ENCODE peak calls at places on chromosomes 13 and 19, in six cellular contexts. One of them, this sample, is unnamed.

GRCh38 chr19:38683393-38684077 is 36.1 kb downstream of the ACTN4 start:
- DNase-seq in heart left ventricle: peak; percentile 65
- DNase-seq in GM12892: no peak
- DNase-seq in body of pancreas: peak; percentile 98
- DNase-seq in tibial nerve: no peak
- DNase-seq in erythroblast: peak; percentile 82
- DNase-seq in this sample: peak; percentile 66

GRCh38 chr19:15108845-15109767 is 1.9 kb downstream of the SYDE1 start:
- DNase-seq in heart left ventricle: no peak
- DNase-seq in GM12892: no peak
- DNase-seq in body of pancreas: no peak
- DNase-seq in tibial nerve: no peak
- DNase-seq in erythroblast: no peak
- DNase-seq in this sample: no peak

GRCh38 chr13:40787062-40787461 is 2.3 kb upstream of the SLC25A15 start:
- DNase-seq in heart left ventricle: no peak
- DNase-seq in GM12892: no peak
- DNase-seq in body of pancreas: no peak
- DNase-seq in tibial nerve: no peak
- DNase-seq in erythroblast: peak; percentile 16
- DNase-seq in this sample: no peak

GRCh38 chr13:40589285-40590109 is 76.9 kb downstream of the FOXO1 start:
- DNase-seq in heart left ventricle: peak; percentile 65
- DNase-seq in GM12892: peak; percentile 25
- DNase-seq in body of pancreas: peak; percentile 44
- DNase-seq in tibial nerve: no peak
- DNase-seq in erythroblast: no peak
- DNase-seq in this sample: peak; percentile 32

GRCh38 chr13:46389457-46389856 is 2.4 kb upstream of the RUBCNL start:
- DNase-seq in heart left ventricle: no peak
- DNase-seq in GM12892: no peak
- DNase-seq in body of pancreas: no peak
- DNase-seq in tibial nerve: no peak
- DNase-seq in erythroblast: no peak
- DNase-seq in this sample: no peak

GRCh38 chr13:113491982-113492381 is 1.5 kb upstream of the DCUN1D2 start:
- DNase-seq in heart left ventricle: no peak
- DNase-seq in GM12892: no peak
- DNase-seq in body of pancreas: no peak
- DNase-seq in tibial nerve: no peak
- DNase-seq in erythroblast: peak; percentile 59
- DNase-seq in this sample: no peak

GRCh38 chr13:100298691-100299090 is 209.8 kb downstream of the PCCA start:
- DNase-seq in heart left ventricle: no peak
- DNase-seq in GM12892: no peak
- DNase-seq in body of pancreas: no peak
- DNase-seq in tibial nerve: no peak
- DNase-seq in erythroblast: no peak
- DNase-seq in this sample: no peak

GRCh38 chr13:28584873-28585317 is 74.0 kb upstream of the POMP start:
- DNase-seq in heart left ventricle: no peak
- DNase-seq in GM12892: no peak
- DNase-seq in body of pancreas: no peak
- DNase-seq in tibial nerve: no peak
- DNase-seq in erythroblast: no peak
- DNase-seq in this sample: no peak

GRCh38 chr13:26628706-26629105 is 71.2 kb downstream of the WASF3 start:
- DNase-seq in heart left ventricle: no peak
- DNase-seq in GM12892: no peak
- DNase-seq in body of pancreas: no peak
- DNase-seq in tibial nerve: no peak
- DNase-seq in erythroblast: peak; percentile 16
- DNase-seq in this sample: peak; percentile 32

GRCh38 chr19:5156231-5156986 is 184.2 kb downstream of the PTPRS start:
- DNase-seq in heart left ventricle: no peak
- DNase-seq in GM12892: no peak
- DNase-seq in body of pancreas: no peak
- DNase-seq in tibial nerve: no peak
- DNase-seq in erythroblast: no peak
- DNase-seq in this sample: no peak

GRCh38 chr13:35127466-35127865 is 185.4 kb downstream of the NBEA start:
- DNase-seq in heart left ventricle: no peak
- DNase-seq in GM12892: no peak
- DNase-seq in body of pancreas: no peak
- DNase-seq in tibial nerve: no peak
- DNase-seq in erythroblast: no peak
- DNase-seq in this sample: no peak

GRCh38 chr13:33191425-33192221 is 93.9 kb downstream of the STARD13 start:
- DNase-seq in heart left ventricle: no peak
- DNase-seq in GM12892: no peak
- DNase-seq in body of pancreas: no peak
- DNase-seq in tibial nerve: no peak
- DNase-seq in erythroblast: no peak
- DNase-seq in this sample: no peak

GRCh38 chr19:4083677-4084546 is 17.2 kb upstream of the ZBTB7A start:
- DNase-seq in heart left ventricle: no peak
- DNase-seq in GM12892: no peak
- DNase-seq in body of pancreas: peak; percentile 14
- DNase-seq in tibial nerve: no peak
- DNase-seq in erythroblast: no peak
- DNase-seq in this sample: no peak

GRCh38 chr13:33194820-33195692 is 90.5 kb downstream of the STARD13 start:
- DNase-seq in heart left ventricle: peak; percentile 33
- DNase-seq in GM12892: no peak
- DNase-seq in body of pancreas: peak; percentile 87
- DNase-seq in tibial nerve: no peak
- DNase-seq in erythroblast: no peak
- DNase-seq in this sample: no peak

GRCh38 chr13:110653271-110653670 is 37.9 kb downstream of the NAXD start:
- DNase-seq in heart left ventricle: no peak
- DNase-seq in GM12892: no peak
- DNase-seq in body of pancreas: no peak
- DNase-seq in tibial nerve: no peak
- DNase-seq in erythroblast: no peak
- DNase-seq in this sample: no peak

GRCh38 chr13:110651271-110651670 is 35.9 kb downstream of the NAXD start:
- DNase-seq in heart left ventricle: no peak
- DNase-seq in GM12892: no peak
- DNase-seq in body of pancreas: no peak
- DNase-seq in tibial nerve: no peak
- DNase-seq in erythroblast: no peak
- DNase-seq in this sample: no peak

GRCh38 chr13:110652755-110653154 is 37.4 kb downstream of the NAXD start:
- DNase-seq in heart left ventricle: no peak
- DNase-seq in GM12892: no peak
- DNase-seq in body of pancreas: no peak
- DNase-seq in tibial nerve: no peak
- DNase-seq in erythroblast: no peak
- DNase-seq in this sample: no peak

GRCh38 chr13:110651726-110652230 is 36.4 kb downstream of the NAXD start:
- DNase-seq in heart left ventricle: no peak
- DNase-seq in GM12892: no peak
- DNase-seq in body of pancreas: no peak
- DNase-seq in tibial nerve: no peak
- DNase-seq in erythroblast: no peak
- DNase-seq in this sample: no peak

DNA sequence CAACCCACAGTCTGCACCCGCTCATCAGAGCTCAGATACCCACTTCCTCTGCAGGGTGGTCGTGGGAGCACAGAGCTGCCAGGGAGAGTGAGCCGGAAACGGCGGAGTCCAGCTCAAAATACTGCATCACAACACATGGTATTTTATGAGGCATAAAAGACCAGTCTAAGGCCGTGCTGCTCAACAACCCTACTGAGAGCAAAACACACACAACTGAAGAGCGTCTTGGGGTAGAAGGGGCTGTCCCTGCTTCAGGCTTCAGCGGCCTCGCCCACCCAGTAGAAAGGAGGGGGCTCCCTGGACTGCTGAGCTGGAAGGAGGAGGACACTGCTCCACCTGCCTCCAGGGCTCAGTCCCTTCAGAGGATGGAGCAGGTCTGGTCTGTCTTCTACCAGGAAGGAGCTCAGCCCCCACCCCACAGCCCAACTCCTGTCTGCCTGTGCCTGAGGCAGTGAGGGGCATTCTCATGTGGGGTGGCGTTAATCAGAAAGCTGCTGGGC is 36.9 kb downstream of the NAXD start:
- DNase-seq in heart left ventricle: no peak
- DNase-seq in GM12892: no peak
- DNase-seq in body of pancreas: no peak
- DNase-seq in tibial nerve: no peak
- DNase-seq in erythroblast: no peak
- DNase-seq in this sample: no peak
- TF ChIP-seq POLR2A in heart left ventricle: no peak
- TF ChIP-seq POLR2A in GM12892: no peak
- TF ChIP-seq POLR2A in body of pancreas: no peak
- TF ChIP-seq POLR2A in tibial nerve: no peak
- TF ChIP-seq POLR2A in erythroblast: no peak
- TF ChIP-seq POLR2A in this sample: no peak

GRCh38 chr19:40415799-40416198 is 2.6 kb upstream of the PRX start:
- DNase-seq in heart left ventricle: no peak
- DNase-seq in GM12892: no peak
- DNase-seq in body of pancreas: no peak
- DNase-seq in tibial nerve: no peak
- DNase-seq in erythroblast: no peak
- DNase-seq in this sample: no peak

GRCh38 chr19:40419066-40419612 is 6.0 kb upstream of the PRX start:
- DNase-seq in heart left ventricle: no peak
- DNase-seq in GM12892: no peak
- DNase-seq in body of pancreas: no peak
- DNase-seq in tibial nerve: no peak
- DNase-seq in erythroblast: no peak
- DNase-seq in this sample: no peak

GRCh38 chr19:40417714-40417996 is 4.5 kb upstream of the PRX start:
- DNase-seq in heart left ventricle: no peak
- DNase-seq in GM12892: no peak
- DNase-seq in body of pancreas: no peak
- DNase-seq in tibial nerve: no peak
- DNase-seq in erythroblast: no peak
- DNase-seq in this sample: no peak

GRCh38 chr19:40418040-40418439 is 4.9 kb upstream of the PRX start:
- DNase-seq in heart left ventricle: no peak
- DNase-seq in GM12892: no peak
- DNase-seq in body of pancreas: no peak
- DNase-seq in tibial nerve: no peak
- DNase-seq in erythroblast: no peak
- DNase-seq in this sample: no peak

GRCh38 chr19:40416918-40417713 is 3.9 kb upstream of the PRX start:
- DNase-seq in heart left ventricle: peak; percentile 80
- DNase-seq in GM12892: no peak
- DNase-seq in body of pancreas: peak; percentile 38
- DNase-seq in tibial nerve: peak; percentile 47
- DNase-seq in erythroblast: no peak
- DNase-seq in this sample: peak; percentile 53
- TF ChIP-seq POLR2A in heart left ventricle: peak; percentile 59
- TF ChIP-seq POLR2A in GM12892: peak; percentile 41
- TF ChIP-seq POLR2A in body of pancreas: no peak
- TF ChIP-seq POLR2A in tibial nerve: peak; percentile 58
- TF ChIP-seq POLR2A in erythroblast: no peak
- TF ChIP-seq POLR2A in this sample: no peak

DNA sequence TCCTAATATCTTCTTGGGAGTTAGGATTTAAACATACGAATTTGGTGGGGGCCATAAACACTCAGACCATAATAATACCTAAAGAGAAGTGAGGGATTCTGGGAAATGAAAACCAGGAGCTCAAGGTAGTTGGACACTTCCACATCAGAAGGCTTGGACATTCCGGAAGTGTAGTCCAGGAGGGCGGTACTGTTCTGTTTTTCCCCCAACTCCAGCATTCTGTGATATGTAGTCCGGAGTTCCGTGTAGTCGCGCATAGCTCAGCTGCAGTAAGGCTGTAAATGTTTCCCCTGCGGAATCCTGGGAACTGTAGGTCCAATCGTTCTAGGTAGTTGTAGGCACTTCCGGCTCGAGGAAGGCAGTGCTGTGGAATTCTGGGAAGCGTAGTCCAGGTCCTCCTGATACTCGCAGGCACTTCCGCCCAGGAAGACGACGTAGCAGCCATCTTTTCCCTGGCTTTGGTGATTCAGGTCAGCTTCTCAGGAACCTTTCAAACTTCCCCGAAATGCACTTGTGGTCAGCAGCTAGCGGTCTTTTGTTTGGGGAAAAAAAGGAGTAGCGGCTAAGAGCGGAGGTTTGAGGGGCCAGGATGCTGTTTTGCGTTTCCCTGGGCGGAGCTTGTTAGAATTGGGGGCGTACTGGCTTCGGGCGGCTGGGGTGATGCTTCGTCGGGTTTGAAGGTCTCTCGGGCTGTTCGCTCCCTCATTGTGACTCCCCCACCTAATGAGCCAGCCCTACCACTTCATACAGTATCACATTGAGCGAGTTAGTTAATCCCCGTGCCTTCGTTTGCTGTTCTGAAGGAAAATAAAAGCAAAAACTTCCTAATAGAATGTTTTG is at the start of gene ZNF226:
- DNase-seq in heart left ventricle: peak; percentile 94
- DNase-seq in GM12892: peak; percentile 52
- DNase-seq in body of pancreas: peak; percentile 98
- DNase-seq in tibial nerve: peak; percentile 70
- DNase-seq in erythroblast: peak; percentile 92
- DNase-seq in this sample: peak; percentile 98
- TF ChIP-seq POLR2A in heart left ventricle: peak; percentile 76
- TF ChIP-seq POLR2A in GM12892: peak; percentile 81
- TF ChIP-seq POLR2A in body of pancreas: no peak
- TF ChIP-seq POLR2A in tibial nerve: peak; percentile 34
- TF ChIP-seq POLR2A in erythroblast: peak; percentile 84
- TF ChIP-seq POLR2A in this sample: no peak

GRCh38 chr19:45584332-45585157 is at the start of gene OPA3:
- DNase-seq in heart left ventricle: peak; percentile 100
- DNase-seq in GM12892: peak; percentile 96
- DNase-seq in body of pancreas: peak; percentile 100
- DNase-seq in tibial nerve: peak; percentile 99
- DNase-seq in erythroblast: peak; percentile 100
- DNase-seq in this sample: peak; percentile 100

GRCh38 chr19:45587873-45588272 is 3.3 kb upstream of the OPA3 start:
- DNase-seq in heart left ventricle: no peak
- DNase-seq in GM12892: no peak
- DNase-seq in body of pancreas: no peak
- DNase-seq in tibial nerve: no peak
- DNase-seq in erythroblast: no peak
- DNase-seq in this sample: no peak

GRCh38 chr19:45581576-45581975 is 3.0 kb downstream of the OPA3 start:
- DNase-seq in heart left ventricle: no peak
- DNase-seq in GM12892: no peak
- DNase-seq in body of pancreas: no peak
- DNase-seq in tibial nerve: no peak
- DNase-seq in erythroblast: no peak
- DNase-seq in this sample: no peak

GRCh38 chr19:45589768-45590167 is 5.2 kb upstream of the OPA3 start:
- DNase-seq in heart left ventricle: no peak
- DNase-seq in GM12892: no peak
- DNase-seq in body of pancreas: no peak
- DNase-seq in tibial nerve: no peak
- DNase-seq in erythroblast: no peak
- DNase-seq in this sample: no peak

DNA sequence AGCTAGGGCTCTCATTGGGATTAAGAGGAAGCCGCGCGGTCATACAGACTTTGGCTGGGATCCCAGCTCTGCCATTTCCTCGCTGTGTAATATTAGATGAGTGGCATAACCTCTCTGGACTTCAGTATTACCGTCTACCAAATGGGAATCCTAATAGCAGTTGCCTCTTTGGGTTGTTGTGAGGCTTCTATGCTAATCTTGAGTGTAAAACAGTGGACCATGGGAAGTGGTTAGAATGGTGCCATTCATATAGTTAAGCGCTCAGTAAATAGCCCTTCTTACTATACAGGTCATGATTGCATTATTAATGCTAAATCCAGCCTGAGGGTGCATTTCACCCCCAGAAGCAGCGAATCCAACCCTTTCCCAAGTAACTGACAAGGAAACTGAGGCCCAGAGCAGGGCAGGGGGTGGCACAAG is 566 bp upstream of the OPA3 start:
- DNase-seq in heart left ventricle: no peak
- DNase-seq in GM12892: no peak
- DNase-seq in body of pancreas: no peak
- DNase-seq in tibial nerve: no peak
- DNase-seq in erythroblast: no peak
- DNase-seq in this sample: no peak
- TF ChIP-seq POLR2A in heart left ventricle: no peak
- TF ChIP-seq POLR2A in GM12892: no peak
- TF ChIP-seq POLR2A in body of pancreas: no peak
- TF ChIP-seq POLR2A in tibial nerve: no peak
- TF ChIP-seq POLR2A in erythroblast: no peak
- TF ChIP-seq POLR2A in this sample: no peak